ENCODE peak calls at places on chromosomes 7 and 10, in seven cellular contexts. F, Y, L, E, K, G and J are unnamed samples.

GRCh38 chr10:111821876-111822275 is 361.7 kb downstream of the GPAM start:
- DNase-seq in F (no peak), Y (no peak), L (no peak), E (no peak), K (no peak), G (no peak), J (no peak)

GRCh38 chr10:34548466-34548865 is 266.6 kb downstream of the PARD3 start:
- DNase-seq in F (no peak), Y (no peak), L (no peak), E (no peak), K (no peak), G (no peak), J (no peak)

GRCh38 chr7:129843982-129844840 is 108.5 kb downstream of the UBE2H start:
- DNase-seq in F (no peak), Y (peak; percentile 44), L (no peak), E (no peak), K (no peak), G (no peak), J (no peak)

GRCh38 chr7:48280100-48280499 is 108.8 kb downstream of the ABCA13 start:
- DNase-seq in F (no peak), Y (no peak), L (no peak), E (no peak), K (no peak), G (no peak), J (no peak)

GRCh38 chr10:14302035-14302434 is 28.7 kb downstream of the FRMD4A start:
- DNase-seq in F (no peak), Y (peak; percentile 2), L (no peak), E (no peak), K (no peak), G (no peak), J (no peak)

GRCh38 chr10:32650246-32650655 is 204.3 kb downstream of the CCDC7 start:
- DNase-seq in F (no peak), Y (no peak), L (no peak), E (peak; percentile 30), K (no peak), G (no peak), J (no peak)

GRCh38 chr10:117535045-117535751 is 7.3 kb upstream of the EMX2 start:
- DNase-seq in F (peak; percentile 73), Y (no peak), L (no peak), E (no peak), K (no peak), G (no peak), J (no peak)

GRCh38 chr7:139018910-139019309 is 16.9 kb downstream of the ZC3HAV1L start:
- DNase-seq in F (no peak), Y (no peak), L (no peak), E (no peak), K (no peak), G (no peak), J (no peak)

GRCh38 chr7:1033546-1034145 is 10.7 kb upstream of the GPR146 start:
- DNase-seq in F (no peak), Y (no peak), L (no peak), E (no peak), K (no peak), G (no peak), J (no peak)

GRCh38 chr10:17737021-17737965 is 14.7 kb upstream of the TMEM236 start:
- DNase-seq in F (peak; percentile 40), Y (peak; percentile 54), L (no peak), E (no peak), K (peak; percentile 24), G (peak; percentile 29), J (no peak)

GRCh38 chr10:110861930-110862677 is 9.6 kb upstream of the PDCD4 start:
- DNase-seq in F (no peak), Y (no peak), L (no peak), E (no peak), K (no peak), G (no peak), J (no peak)

GRCh38 chr7:38186593-38187314 is 8.7 kb downstream of the STARD3NL start:
- DNase-seq in F (no peak), Y (no peak), L (no peak), E (no peak), K (no peak), G (no peak), J (no peak)

GRCh38 chr7:435518-436366 is 83.9 kb downstream of the PDGFA start:
- DNase-seq in F (no peak), Y (no peak), L (no peak), E (no peak), K (no peak), G (no peak), J (no peak)

GRCh38 chr10:91077549-91078017 is 142.9 kb upstream of the PCGF5 start:
- DNase-seq in F (no peak), Y (no peak), L (no peak), E (no peak), K (no peak), G (peak; percentile 68), J (no peak)

GRCh38 chr10:125534515-125534914 is 148.4 kb downstream of the TEX36 start:
- DNase-seq in F (no peak), Y (no peak), L (no peak), E (no peak), K (no peak), G (no peak), J (no peak)

GRCh38 chr10:125543796-125544195 is 139.2 kb downstream of the TEX36 start:
- DNase-seq in F (peak; percentile 29), Y (no peak), L (no peak), E (no peak), K (no peak), G (no peak), J (no peak)

GRCh38 chr10:125535559-125535958 is 147.4 kb downstream of the TEX36 start:
- DNase-seq in F (no peak), Y (no peak), L (no peak), E (no peak), K (no peak), G (no peak), J (no peak)

GRCh38 chr10:125536236-125536635 is 146.7 kb downstream of the TEX36 start:
- DNase-seq in F (no peak), Y (no peak), L (no peak), E (no peak), K (no peak), G (no peak), J (no peak)

DNA sequence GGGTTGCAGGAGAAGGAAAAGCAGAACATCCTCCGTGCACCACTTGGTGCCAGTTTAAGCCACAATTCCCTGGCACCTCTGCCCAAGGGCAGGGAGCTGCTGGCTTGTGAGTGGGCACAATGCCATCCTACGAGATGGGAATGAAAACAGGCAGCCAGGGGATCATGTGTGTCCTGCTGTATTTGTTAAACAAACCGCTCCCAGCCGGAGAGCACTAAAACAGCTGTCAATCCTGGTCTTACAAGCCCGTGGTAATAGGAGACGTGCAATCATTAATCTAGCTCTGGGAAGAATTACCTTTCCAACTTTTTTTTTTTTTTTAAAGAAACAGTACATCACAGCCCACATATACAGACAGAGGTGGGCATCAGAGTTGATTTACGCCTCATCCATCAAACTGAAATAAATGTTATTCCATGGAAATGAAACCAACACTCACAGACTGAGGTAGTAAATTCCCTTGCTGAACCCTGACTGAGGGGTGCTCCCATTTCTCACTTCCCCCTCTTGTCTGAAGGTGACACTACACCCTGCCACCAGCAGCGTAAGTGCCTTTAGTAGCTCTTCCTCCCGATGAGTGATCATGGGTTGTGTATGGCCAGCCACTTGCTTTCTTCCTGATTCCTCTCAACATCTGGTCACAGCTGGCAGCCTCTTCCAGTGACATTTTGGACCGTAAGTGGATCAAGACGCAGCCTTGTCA is 143.9 kb downstream of the TEX36 start:
- DNase-seq in F (peak; percentile 27), Y (no peak), L (no peak), E (no peak), K (no peak), G (peak; percentile 58), J (no peak)
- TF ChIP-seq TAF1 in F (no peak), Y (no peak), L (no peak), E (no peak), K (no peak), G (no peak), J (no peak)

GRCh38 chr7:30846378-30846777 is 65.3 kb upstream of the AQP1 start:
- DNase-seq in F (no peak), Y (no peak), L (no peak), E (no peak), K (no peak), G (no peak), J (no peak)

GRCh38 chr7:30843741-30844482 is 67.7 kb upstream of the AQP1 start:
- DNase-seq in F (no peak), Y (no peak), L (no peak), E (no peak), K (no peak), G (no peak), J (no peak)

GRCh38 chr7:30844916-30845315 is 66.7 kb upstream of the AQP1 start:
- DNase-seq in F (no peak), Y (no peak), L (no peak), E (no peak), K (no peak), G (no peak), J (no peak)

GRCh38 chr7:30844483-30844874 is 67.2 kb upstream of the AQP1 start:
- DNase-seq in F (no peak), Y (no peak), L (no peak), E (no peak), K (no peak), G (no peak), J (no peak)

GRCh38 chr7:30845426-30846135 is 66.1 kb upstream of the AQP1 start:
- DNase-seq in F (no peak), Y (no peak), L (no peak), E (no peak), K (no peak), G (no peak), J (no peak)
- TF ChIP-seq TAF1 in F (no peak), Y (no peak), L (no peak), E (no peak), K (no peak), G (peak; percentile 27), J (no peak)

GRCh38 chr7:156184164-156184563 is 371.9 kb upstream of the SHH start:
- DNase-seq in F (no peak), Y (no peak), L (no peak), E (no peak), K (no peak), G (no peak), J (no peak)
- TF ChIP-seq TAF1 in F (no peak), Y (no peak), L (no peak), E (no peak), K (no peak), G (no peak), J (no peak)

GRCh38 chr7:46139079-46139478 is 218.0 kb upstream of the IGFBP3 start:
- DNase-seq in F (no peak), Y (no peak), L (no peak), E (peak; percentile 48), K (no peak), G (no peak), J (no peak)
- TF ChIP-seq TAF1 in F (no peak), Y (no peak), L (no peak), E (no peak), K (no peak), G (no peak), J (no peak)

GRCh38 chr10:129161184-129161583 is 305.9 kb upstream of the MGMT start:
- DNase-seq in F (no peak), Y (no peak), L (no peak), E (no peak), K (no peak), G (no peak), J (no peak)
- TF ChIP-seq TAF1 in F (no peak), Y (no peak), L (no peak), E (no peak), K (no peak), G (no peak), J (no peak)

GRCh38 chr10:59704644-59705043 is 5.0 kb downstream of the SLC16A9 start:
- DNase-seq in F (no peak), Y (no peak), L (no peak), E (no peak), K (no peak), G (no peak), J (no peak)
- TF ChIP-seq TAF1 in F (no peak), Y (no peak), L (no peak), E (no peak), K (no peak), G (no peak), J (no peak)

GRCh38 chr7:22943997-22944396 is 69.9 kb downstream of the HYCC1 start:
- DNase-seq in F (no peak), Y (peak; percentile 6), L (no peak), E (no peak), K (no peak), G (no peak), J (no peak)
- TF ChIP-seq TAF1 in F (no peak), Y (no peak), L (no peak), E (no peak), K (no peak), G (no peak), J (no peak)